ENCODE peak calls at places on chromosomes 12 and 14, in four cellular contexts. J, V, G and A are unnamed samples.

GRCh38 chr12:126069549-126070165 is 1004.4 kb downstream of the AACS start:
- DNase-seq in G (peak; percentile 40), J (peak; percentile 13), V (peak; percentile 50), A (no peak)

GRCh38 chr14:105484069-105484996 is 2.4 kb upstream of the CRIP1 start:
- DNase-seq in J (no peak), G (no peak), V (peak; percentile 27), A (peak; percentile 89)

GRCh38 chr14:51208982-51209381 is 31.1 kb upstream of the TMX1 start:
- DNase-seq in J (no peak), G (no peak), V (no peak), A (no peak)

GRCh38 chr12:98470469-98471082 is 44.8 kb upstream of the TMPO start:
- DNase-seq in G (no peak), J (no peak), V (no peak), A (no peak)

GRCh38 chr12:115963030-115963480 is 314.4 kb downstream of the MED13L start:
- DNase-seq in G (no peak), V (peak; percentile 83), J (peak; percentile 78), A (no peak)

GRCh38 chr12:113232787-113233585 is 11.7 kb downstream of the TPCN1 start:
- DNase-seq in G (peak; percentile 85), V (peak; percentile 82), J (no peak), A (peak; percentile 55)

GRCh38 chr12:115752913-115753726 is 524.4 kb downstream of the MED13L start:
- DNase-seq in G (peak; percentile 36), V (peak; percentile 66), J (peak; percentile 77), A (no peak)

GRCh38 chr12:111428728-111429175 is 23.0 kb downstream of the SH2B3 start:
- DNase-seq in V (no peak), J (no peak), G (no peak), A (peak; percentile 68)

GRCh38 chr12:105622846-105623245 is 292.4 kb downstream of the C12orf75 start:
- DNase-seq in V (no peak), G (no peak), J (no peak), A (no peak)

GRCh38 chr14:43949410-43949809 is 557.7 kb downstream of the FSCB start:
- DNase-seq in V (no peak), G (peak; percentile 9), J (no peak), A (no peak)

GRCh38 chr12:56087220-56087619 is 7.3 kb downstream of the ERBB3 start:
- DNase-seq in G (peak; percentile 37), J (no peak), V (no peak), A (peak; percentile 91)

GRCh38 chr14:67738740-67739504 is 37.2 kb downstream of the RDH12 start:
- DNase-seq in G (no peak), V (peak; percentile 86), J (peak; percentile 93), A (peak; percentile 74)

GRCh38 chr14:76924363-76925151 is 98.3 kb downstream of the LRRC74A start:
- DNase-seq in J (no peak), V (peak; percentile 40), G (peak; percentile 97), A (no peak)

GRCh38 chr12:67772276-67773169 is 124.0 kb downstream of the DYRK2 start:
- DNase-seq in V (peak; percentile 81), G (peak; percentile 74), J (peak; percentile 76), A (peak; percentile 32)

GRCh38 chr14:34081576-34082136 is 130.8 kb upstream of the EGLN3 start:
- DNase-seq in J (peak; percentile 40), G (no peak), V (peak; percentile 88), A (no peak)

GRCh38 chr14:102125546-102125945 is 14.2 kb upstream of the WDR20 start:
- DNase-seq in G (no peak), J (no peak), V (no peak), A (no peak)

GRCh38 chr14:95255487-95255886 is 64.2 kb downstream of the CLMN start:
- DNase-seq in V (peak; percentile 79), G (peak; percentile 88), J (peak; percentile 1), A (no peak)

GRCh38 chr14:50260511-50260910 is 29.1 kb upstream of the SOS2 start:
- DNase-seq in J (peak; percentile 52), V (peak; percentile 30), G (peak; percentile 18), A (no peak)

GRCh38 chr12:92921877-92922276 is 7.2 kb downstream of the EEA1 start:
- DNase-seq in G (no peak), V (no peak), J (no peak), A (no peak)

GRCh38 chr12:70849265-70849960 is 71.1 kb downstream of the PTPRR start:
- DNase-seq in J (peak; percentile 0), V (peak; percentile 32), G (peak; percentile 2), A (no peak)

GRCh38 chr14:64522591-64523355 is 17.8 kb upstream of the HSPA2 start:
- DNase-seq in V (no peak), J (no peak), G (no peak), A (no peak)

GRCh38 chr14:104827173-104828055 is 26.5 kb downstream of the ZBTB42 start:
- DNase-seq in G (peak; percentile 98), J (peak; percentile 32), V (peak; percentile 48), A (peak; percentile 49)

GRCh38 chr14:26636571-26636970 is 38.7 kb upstream of the NOVA1 start:
- DNase-seq in V (peak; percentile 16), G (no peak), J (no peak), A (no peak)

GRCh38 chr14:96215845-96216244 is 11.2 kb downstream of the BDKRB2 start:
- DNase-seq in J (no peak), G (no peak), V (no peak), A (no peak)

GRCh38 chr12:26728205-26729050 is 104.6 kb downstream of the ITPR2 start:
- DNase-seq in V (peak; percentile 27), G (no peak), J (no peak), A (no peak)

GRCh38 chr12:85720308-85721033 is 115.7 kb downstream of the RASSF9 start:
- DNase-seq in V (no peak), G (no peak), J (no peak), A (no peak)

GRCh38 chr12:89454080-89454848 is 70.3 kb downstream of the GALNT4 start:
- DNase-seq in V (no peak), J (no peak), G (no peak), A (no peak)

GRCh38 chr14:105436891-105437722 is 17.5 kb downstream of the MTA1 start:
- DNase-seq in V (no peak), J (no peak), G (no peak), A (peak; percentile 50)

GRCh38 chr12:54215990-54216579 is 27.3 kb upstream of the SMUG1 start:
- DNase-seq in G (peak; percentile 61), J (no peak), V (no peak), A (peak; percentile 73)

GRCh38 chr14:95402184-95402583 is 82.5 kb upstream of the CLMN start:
- DNase-seq in V (no peak), J (no peak), G (no peak), A (no peak)

GRCh38 chr12:102765736-102766135 is 151.3 kb downstream of the PAH start:
- DNase-seq in V (peak; percentile 31), G (no peak), J (no peak), A (no peak)

GRCh38 chr14:94341654-94342333 is 18.7 kb upstream of the SERPINA6 start:
- DNase-seq in J (no peak), V (peak; percentile 74), G (no peak), A (no peak)

GRCh38 chr14:101118746-101119610 is 215.5 kb upstream of the RTL1 start:
- DNase-seq in G (peak; percentile 32), J (no peak), V (no peak), A (no peak)

GRCh38 chr12:57229041-57229633 is 374 bp upstream of the SHMT2 start:
- DNase-seq in V (no peak), J (no peak), G (no peak), A (peak; percentile 13)

GRCh38 chr12:57229634-57230380 is at the start of gene SHMT2:
- DNase-seq in G (peak; percentile 98), J (peak; percentile 95), V (peak; percentile 89), A (peak; percentile 96)

GRCh38 chr12:57225680-57226190 is 3.8 kb upstream of the SHMT2 start:
- DNase-seq in G (no peak), V (no peak), J (no peak), A (peak; percentile 16)

GRCh38 chr12:57226588-57227314 is 2.8 kb upstream of the SHMT2 start:
- DNase-seq in G (peak; percentile 91), V (no peak), J (no peak), A (no peak)

GRCh38 chr12:57227315-57228115 is 2.0 kb upstream of the SHMT2 start:
- DNase-seq in J (peak; percentile 26), V (no peak), G (no peak), A (no peak)
- H3K4me3 ChIP-seq in J (no peak overlapping the region), V (no peak overlapping the region), G (peak overlapping the region; percentile 48), A (no peak overlapping the region)

GRCh38 chr12:122983789-122984515 is 3.5 kb downstream of the ARL6IP4 start:
- DNase-seq in G (peak; percentile 73), V (peak; percentile 11), J (no peak), A (peak; percentile 37)

GRCh38 chr12:122982494-122982850 is 2.0 kb downstream of the ARL6IP4 start:
- DNase-seq in J (no peak), V (no peak), G (no peak), A (peak; percentile 68)

GRCh38 chr12:122981587-122982493 is 1.4 kb downstream of the ARL6IP4 start:
- DNase-seq in G (no peak), J (no peak), V (peak; percentile 4), A (peak; percentile 42)

GRCh38 chr12:122984612-122985358 is 4.3 kb downstream of the ARL6IP4 start:
- DNase-seq in G (no peak), J (no peak), V (peak; percentile 29), A (peak; percentile 87)

GRCh38 chr12:122982963-122983788 is 2.7 kb downstream of the ARL6IP4 start:
- DNase-seq in V (no peak), G (no peak), J (no peak), A (peak; percentile 60)
- H3K4me3 ChIP-seq in V (peak overlapping the region; percentile 82), G (no peak overlapping the region), J (no peak overlapping the region), A (no peak overlapping the region)

GRCh38 chr14:60651051-60651935 is 2.0 kb upstream of the SIX1 start:
- DNase-seq in J (no peak), V (no peak), G (peak; percentile 31), A (no peak)
- H3K4me3 ChIP-seq in J (no peak overlapping the region), V (no peak overlapping the region), G (no peak overlapping the region), A (no peak overlapping the region)

GRCh38 chr12:31120392-31121008 is 46.8 kb downstream of the DDX11 start:
- DNase-seq in V (no peak), J (no peak), G (peak; percentile 43), A (peak; percentile 40)

GRCh38 chr12:31118347-31118830 is 44.7 kb downstream of the DDX11 start:
- DNase-seq in V (no peak), J (no peak), G (peak; percentile 78), A (peak; percentile 59)

GRCh38 chr12:31119531-31120211 is 46.0 kb downstream of the DDX11 start:
- DNase-seq in V (no peak), J (no peak), G (peak; percentile 36), A (no peak)

GRCh38 chr12:31117203-31118011 is 43.7 kb downstream of the DDX11 start:
- DNase-seq in J (peak; percentile 1), V (peak; percentile 29), G (peak; percentile 88), A (peak; percentile 70)

DNA sequence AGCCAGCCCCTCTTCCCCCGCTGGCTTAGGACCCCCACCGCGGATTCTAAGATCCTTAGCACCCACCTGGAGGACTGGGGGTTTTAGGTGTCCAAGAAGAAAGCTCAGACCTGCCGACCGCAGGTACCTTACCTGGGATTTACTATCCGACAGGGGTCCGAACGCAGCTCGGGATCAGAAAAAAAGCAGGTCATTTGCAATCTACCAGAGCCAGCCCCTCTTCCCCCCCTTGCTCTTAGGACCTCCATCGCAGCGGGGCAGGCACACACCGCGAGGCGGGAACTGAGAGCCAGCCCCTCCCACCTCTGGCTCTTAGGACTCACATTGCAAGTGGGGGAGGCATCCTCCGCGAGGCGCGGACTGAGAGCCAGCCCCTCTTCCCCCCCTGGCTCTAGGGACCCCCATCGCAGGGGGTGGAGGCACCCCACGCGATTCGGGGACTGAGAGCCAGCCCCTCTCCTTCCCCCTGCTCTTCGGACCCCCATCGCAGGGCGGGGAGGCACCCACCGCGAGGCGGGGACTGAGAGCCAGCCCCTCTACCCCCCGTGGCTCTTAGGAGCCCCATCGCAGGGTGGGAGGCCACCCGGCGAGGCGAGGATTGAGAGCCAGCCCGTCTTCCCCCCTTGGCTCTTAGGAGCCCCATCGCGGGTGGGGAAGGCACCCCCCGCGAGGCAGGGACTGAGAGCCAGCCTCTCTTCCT is 45.3 kb downstream of the DDX11 start:
- DNase-seq in G (peak; percentile 87), V (no peak), J (no peak), A (peak; percentile 31)
- H3K4me3 ChIP-seq in G (peak overlapping the region; percentile 51), V (no peak overlapping the region), J (no peak overlapping the region), A (peak overlapping the region; percentile 29)